ENCODE peak calls at places on chromosomes 12 and 14, in seven cellular contexts. O is BE2C, G is NCI-H1092 treated with DMSO at 0.1 percent for 48 hours, S is epithelial cell of esophagus, K is amygdala, T is SW480, D is hippocampal formation. N is an unnamed sample.

GRCh38 chr12:22627351-22627750 is 2.4 kb downstream of the ETNK1 start:
- DNase-seq in G (no peak), K (no peak), T (no peak), S (no peak), D (no peak), O (no peak), N (no peak)

GRCh38 chr12:51970904-51971646 is 19.6 kb downstream of the ACVR1B start:
- DNase-seq in O (peak), G (no peak), T (no peak), D (no peak), S (peak), K (no peak), N (no peak)

GRCh38 chr12:109581856-109582255 is 8.3 kb downstream of the MVK start:
- DNase-seq in D (no peak), S (peak), T (peak), K (no peak), G (no peak), O (no peak), N (no peak)

GRCh38 chr14:106679776-106680175 is 1153.4 kb downstream of the TMEM121 start:
- DNase-seq in O (no peak), D (no peak), T (no peak), G (no peak), K (no peak), S (no peak), N (no peak)

GRCh38 chr12:105083551-105084105 is 630 bp downstream of the ALDH1L2 start:
- DNase-seq in K (peak), T (no peak), O (peak), G (peak), S (peak), D (peak), N (peak)

GRCh38 chr14:33509454-33509853 is 441.4 kb downstream of the EGLN3 start:
- DNase-seq in O (no peak), T (no peak), D (no peak), S (peak), G (no peak), K (no peak), N (no peak)

GRCh38 chr14:41873379-41874034 is 266.8 kb downstream of the LRFN5 start:
- DNase-seq in K (no peak), S (no peak), G (no peak), T (no peak), D (peak), O (no peak), N (no peak)

GRCh38 chr12:16299403-16299802 is 21.9 kb upstream of the SLC15A5 start:
- DNase-seq in G (no peak), O (no peak), D (peak), S (no peak), T (no peak), K (no peak), N (no peak)

GRCh38 chr14:75310295-75311059 is 31.8 kb downstream of the FOS start:
- DNase-seq in O (peak), T (no peak), D (peak), G (peak), S (peak), K (peak), N (peak)

GRCh38 chr12:50394469-50395029 is 1.9 kb downstream of the FAM186A start:
- DNase-seq in O (no peak), K (no peak), T (peak), D (no peak), S (no peak), G (no peak), N (no peak)

GRCh38 chr14:102993523-102993922 is 63.8 kb downstream of the CDC42BPB start:
- DNase-seq in G (no peak), K (no peak), O (no peak), S (peak), T (peak), D (no peak), N (no peak)

GRCh38 chr12:2113080-2113479 is 60.3 kb downstream of the CACNA1C start:
- DNase-seq in T (no peak), D (no peak), S (no peak), K (no peak), O (no peak), G (no peak), N (no peak)

GRCh38 chr12:43306066-43306465 is 245.9 kb downstream of the ADAMTS20 start:
- DNase-seq in G (no peak), K (no peak), S (peak), D (no peak), O (no peak), T (no peak), N (no peak)

GRCh38 chr12:632102-632696 is 31.0 kb downstream of the NINJ2 start:
- DNase-seq in T (peak), D (no peak), S (peak), O (no peak), G (no peak), K (no peak), N (no peak)

GRCh38 chr14:104306450-104307040 is 168.2 kb downstream of the KIF26A start:
- DNase-seq in D (no peak), O (no peak), S (no peak), K (no peak), G (no peak), T (no peak), N (no peak)

N was measured in occipital lobe.